ENCODE peak calls at places on chromosomes 12 and 14, in ten cellular contexts. B is IMR-90, E is heart left ventricle, W is right lobe of liver, G is NB4, L is A549, J is adrenal gland, I is stomach, R is HepG2, N is HCT116. U is an unnamed sample.

GRCh38 chr12:93223440-93224426 is 154.0 kb upstream of the NUDT4 start:
- DNase-seq in B (no peak), E (no peak), W (no peak), G (peak), L (no peak), J (peak), I (no peak), R (no peak), N (no peak), U (no peak)

GRCh38 chr14:105026033-105026785 is 5.3 kb upstream of the CDCA4 start:
- DNase-seq in B (peak), E (no peak), W (no peak), G (peak), L (no peak), J (no peak), I (no peak), R (no peak), N (no peak), U (no peak)

GRCh38 chr12:82359115-82359478 is 768 bp downstream of the METTL25 start:
- DNase-seq in B (no peak), E (no peak), W (peak), G (peak), L (no peak), J (peak), I (no peak), R (no peak), N (no peak), U (no peak)

GRCh38 chr12:25051171-25051570 is 102.3 kb upstream of the BCAT1 start:
- DNase-seq in B (no peak), E (no peak), W (no peak), G (no peak), L (no peak), J (no peak), I (no peak), R (no peak), N (no peak), U (no peak)

GRCh38 chr12:2324375-2324774 is 271.6 kb downstream of the CACNA1C start:
- DNase-seq in B (no peak), E (no peak), W (no peak), G (no peak), L (no peak), J (peak), I (peak), R (no peak), N (no peak), U (no peak)

GRCh38 chr12:29610473-29611174 is 113.1 kb upstream of the OVCH1 start:
- DNase-seq in B (no peak), E (no peak), W (no peak), G (no peak), L (no peak), J (no peak), I (no peak), R (no peak), N (no peak), U (no peak)

GRCh38 chr12:52195065-52195730 is 3.4 kb upstream of the KRT80 start:
- DNase-seq in B (peak), E (no peak), W (no peak), G (peak), L (no peak), J (no peak), I (no peak), R (no peak), N (no peak), U (no peak)

GRCh38 chr14:84961637-84962036 is 568.3 kb upstream of the FLRT2 start:
- DNase-seq in B (no peak), E (peak), W (no peak), G (no peak), L (no peak), J (no peak), I (no peak), R (no peak), N (no peak), U (no peak)

GRCh38 chr12:43676183-43676813 is 82.3 kb downstream of the PUS7L start:
- DNase-seq in B (peak), E (no peak), W (no peak), G (peak), L (peak), J (peak), I (no peak), R (peak), N (peak), U (no peak)

GRCh38 chr12:108773798-108774788 is 42.8 kb upstream of the CORO1C start:
- DNase-seq in B (peak), E (peak), W (peak), G (peak), L (peak), J (peak), I (peak), R (peak), N (no peak), U (no peak)

GRCh38 chr12:27595231-27595642 is 71.2 kb downstream of the PPFIBP1 start:
- DNase-seq in B (peak), E (no peak), W (no peak), G (no peak), L (no peak), J (peak), I (no peak), R (peak), N (no peak), U (no peak)

GRCh38 chr14:81243499-81243898 is 22.7 kb upstream of the GTF2A1 start:
- DNase-seq in B (no peak), E (no peak), W (no peak), G (no peak), L (no peak), J (no peak), I (no peak), R (no peak), N (no peak), U (no peak)

GRCh38 chr12:116319851-116320621 is 42.5 kb upstream of the MED13L start:
- DNase-seq in B (peak), E (peak), W (no peak), G (peak), L (no peak), J (peak), I (no peak), R (no peak), N (no peak), U (no peak)

GRCh38 chr14:94043111-94043755 is 17.1 kb downstream of the OTUB2 start:
- DNase-seq in B (peak), E (no peak), W (no peak), G (no peak), L (no peak), J (no peak), I (no peak), R (no peak), N (no peak), U (no peak)

GRCh38 chr12:48165089-48166031 is 8.0 kb upstream of the ASB8 start:
- DNase-seq in B (peak), E (no peak), W (no peak), G (peak), L (peak), J (peak), I (no peak), R (peak), N (peak), U (no peak)

GRCh38 chr12:94849411-94849976 is 154.0 kb downstream of the NDUFA12 start:
- DNase-seq in B (no peak), E (no peak), W (no peak), G (no peak), L (no peak), J (no peak), I (no peak), R (no peak), N (no peak), U (no peak)

GRCh38 chr12:18926188-18926587 is 188.3 kb downstream of the CAPZA3 start:
- DNase-seq in B (no peak), E (no peak), W (no peak), G (no peak), L (no peak), J (no peak), I (no peak), R (no peak), N (no peak), U (no peak)

GRCh38 chr14:100789460-100790417 is 36.2 kb upstream of the MEG3 start:
- DNase-seq in B (no peak), E (peak), W (no peak), G (no peak), L (no peak), J (no peak), I (no peak), R (no peak), N (no peak), U (no peak)

GRCh38 chr12:120342156-120342555 is 14.6 kb upstream of the PLA2G1B start:
- DNase-seq in B (no peak), E (no peak), W (peak), G (no peak), L (no peak), J (no peak), I (no peak), R (no peak), N (no peak), U (no peak)

DNA sequence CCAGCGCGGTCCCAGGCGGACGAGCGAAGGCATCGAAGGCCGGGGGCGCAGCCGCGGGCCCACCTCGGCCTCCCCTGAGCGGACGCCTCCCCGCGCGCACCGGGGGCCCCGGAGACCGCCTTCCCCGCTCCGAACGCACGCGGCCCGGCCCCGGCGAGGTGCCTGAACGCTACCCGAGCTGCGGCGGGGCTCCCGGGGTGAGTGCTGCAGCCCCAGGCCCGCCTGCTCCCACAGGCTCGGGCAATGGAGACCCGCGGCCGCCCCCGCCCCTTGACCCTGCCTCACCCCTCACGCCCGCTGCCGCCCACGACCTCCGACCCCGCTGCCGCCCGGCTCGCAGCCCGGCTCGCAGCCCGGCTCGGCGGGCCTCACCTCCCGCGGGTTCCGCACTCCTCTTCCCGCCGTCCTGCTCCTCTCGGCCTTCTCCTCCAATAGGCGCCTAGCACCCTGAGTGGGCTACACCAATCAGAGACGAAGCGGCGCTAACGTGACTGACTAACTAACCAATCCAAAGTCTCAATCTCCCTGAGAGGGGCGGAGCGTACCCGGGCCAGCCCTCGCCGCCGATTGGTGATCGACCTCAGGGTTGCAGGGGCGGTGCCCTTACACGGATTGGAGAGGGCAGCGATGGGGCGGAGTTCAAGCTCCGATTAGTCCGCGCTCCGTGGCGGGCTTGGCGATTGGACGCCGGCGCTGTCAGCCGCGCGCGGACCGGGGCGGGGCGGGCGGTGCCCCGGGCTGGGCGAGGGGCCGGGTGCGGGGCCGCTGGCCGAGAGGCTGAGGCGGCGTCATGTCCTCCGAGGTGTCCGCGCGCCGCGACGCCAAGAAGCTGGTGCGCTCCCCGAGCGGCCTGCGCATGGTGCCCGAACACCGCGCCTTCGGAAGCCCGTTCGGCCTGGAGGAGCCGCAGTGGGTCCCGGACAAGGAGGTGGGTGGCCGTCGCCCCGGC is at the start of the genes XRCC3 and ZFYVE21:
- DNase-seq in B (peak), E (peak), W (peak), G (peak), L (peak), J (peak), I (peak), R (peak), N (peak), U (peak)
- TF ChIP-seq POLR2A in B (peak), E (peak), W (peak), G (peak), L (peak), J (peak), I (no peak), R (peak), N (no peak), U (no peak)

GRCh38 chr14:68408680-68409079 is 384.2 kb downstream of the ZFP36L1 start:
- DNase-seq in B (peak), E (no peak), W (no peak), G (peak), L (no peak), J (no peak), I (no peak), R (no peak), N (no peak), U (no peak)
- TF ChIP-seq POLR2A in B (no peak), E (no peak), W (no peak), G (no peak), L (no peak), J (no peak), I (no peak), R (no peak), N (no peak), U (no peak)

GRCh38 chr14:95534299-95535225 is at the start of gene GLRX5:
- DNase-seq in B (peak), E (peak), W (peak), G (peak), L (peak), J (peak), I (peak), R (peak), N (peak), U (peak)
- TF ChIP-seq POLR2A in B (peak), E (peak), W (peak), G (peak), L (peak), J (peak), I (no peak), R (peak), N (peak), U (no peak)

DNA sequence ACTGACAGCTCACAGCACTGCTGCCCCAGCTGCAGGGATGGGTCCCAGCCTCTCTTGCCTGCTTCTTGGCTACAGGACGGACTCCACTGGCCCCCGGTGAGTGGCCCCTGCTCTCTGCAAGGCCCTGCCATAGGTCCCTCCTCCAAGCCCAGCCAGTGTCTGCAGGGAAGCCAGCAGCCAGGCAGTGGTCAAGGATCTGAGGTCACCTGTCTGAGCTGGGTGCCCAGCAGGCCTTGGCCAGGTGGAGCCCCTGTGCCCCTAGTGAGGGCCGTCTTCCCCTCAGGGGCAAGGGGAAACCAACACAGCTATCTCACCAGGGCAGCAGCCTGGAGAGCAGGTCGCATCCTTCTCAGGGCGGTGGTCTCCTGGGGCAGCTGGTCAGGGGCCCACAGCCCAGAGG is 13.2 kb downstream of the XRCC3 start:
- DNase-seq in B (no peak), E (no peak), W (no peak), G (no peak), L (no peak), J (no peak), I (no peak), R (no peak), N (no peak), U (no peak)
- TF ChIP-seq POLR2A in B (no peak), E (no peak), W (no peak), G (no peak), L (no peak), J (no peak), I (no peak), R (no peak), N (no peak), U (no peak)

GRCh38 chr12:101749657-101750056 is 10.4 kb upstream of the SYCP3 start:
- DNase-seq in B (no peak), E (no peak), W (no peak), G (no peak), L (no peak), J (no peak), I (no peak), R (no peak), N (no peak), U (no peak)

GRCh38 chr12:101748907-101749306 is 9.6 kb upstream of the SYCP3 start:
- DNase-seq in B (no peak), E (no peak), W (no peak), G (no peak), L (no peak), J (no peak), I (no peak), R (no peak), N (no peak), U (no peak)

GRCh38 chr12:101746661-101747060 is 7.4 kb upstream of the SYCP3 start:
- DNase-seq in B (peak), E (no peak), W (no peak), G (no peak), L (no peak), J (no peak), I (no peak), R (no peak), N (no peak), U (no peak)

GRCh38 chr12:101747695-101748094 is 8.4 kb upstream of the SYCP3 start:
- DNase-seq in B (no peak), E (no peak), W (no peak), G (no peak), L (no peak), J (no peak), I (no peak), R (no peak), N (no peak), U (no peak)

DNA sequence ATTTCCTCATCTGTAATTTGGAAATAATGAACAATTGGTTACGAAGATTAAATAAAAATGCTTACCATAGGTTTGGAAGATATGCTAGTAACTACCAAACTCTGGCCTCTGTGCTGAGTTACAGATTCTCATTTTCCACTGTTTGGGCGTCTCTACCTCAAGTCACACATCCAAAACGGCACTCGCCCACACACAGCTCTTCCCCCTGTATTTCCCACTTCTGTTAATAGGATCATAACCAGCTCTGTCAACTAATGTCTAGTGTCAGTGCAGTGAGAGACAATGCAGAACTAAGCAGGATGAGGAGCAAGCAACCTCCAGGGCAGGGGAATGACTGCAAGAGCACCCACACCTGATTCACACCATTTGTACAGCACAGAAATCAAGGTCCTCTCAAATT is 10.9 kb upstream of the SYCP3 start:
- DNase-seq in B (no peak), E (no peak), W (no peak), G (no peak), L (no peak), J (no peak), I (no peak), R (no peak), N (no peak), U (no peak)
- TF ChIP-seq POLR2A in B (no peak), E (no peak), W (no peak), G (no peak), L (no peak), J (no peak), I (no peak), R (no peak), N (no peak), U (no peak)

GRCh38 chr14:68502196-68502595 is 290.7 kb downstream of the ZFP36L1 start:
- DNase-seq in B (no peak), E (no peak), W (no peak), G (no peak), L (no peak), J (no peak), I (no peak), R (no peak), N (no peak), U (no peak)

GRCh38 chr14:68499451-68499850 is 293.4 kb downstream of the ZFP36L1 start:
- DNase-seq in B (no peak), E (no peak), W (no peak), G (no peak), L (no peak), J (no peak), I (no peak), R (no peak), N (no peak), U (no peak)

GRCh38 chr14:68501171-68501570 is 291.7 kb downstream of the ZFP36L1 start:
- DNase-seq in B (no peak), E (no peak), W (no peak), G (no peak), L (no peak), J (no peak), I (no peak), R (no peak), N (no peak), U (no peak)

GRCh38 chr14:68503186-68503825 is 289.6 kb downstream of the ZFP36L1 start:
- DNase-seq in B (no peak), E (no peak), W (no peak), G (no peak), L (no peak), J (no peak), I (no peak), R (no peak), N (no peak), U (no peak)

DNA sequence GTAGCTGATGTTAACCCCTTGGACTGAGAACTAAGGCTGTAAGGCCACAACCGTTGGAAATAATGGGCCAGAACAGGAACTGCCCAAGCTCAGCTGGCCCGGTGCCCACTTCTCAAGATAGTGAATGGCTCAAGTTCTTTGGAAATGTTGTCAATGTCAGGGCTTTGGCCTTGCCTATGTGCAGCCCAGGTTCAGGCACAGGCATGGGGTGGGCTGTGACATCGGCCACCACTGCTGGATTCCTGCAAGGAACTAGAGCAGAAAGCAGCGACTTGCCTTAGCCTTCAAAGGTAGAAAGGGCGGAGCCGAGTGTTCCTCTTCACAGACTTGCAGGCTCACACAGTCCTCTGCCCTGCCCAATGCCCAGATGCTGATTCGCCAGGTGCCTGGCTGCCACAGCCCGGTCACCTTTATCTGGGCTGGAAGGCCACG is 291.2 kb downstream of the ZFP36L1 start:
- DNase-seq in B (no peak), E (peak), W (peak), G (no peak), L (no peak), J (peak), I (peak), R (no peak), N (no peak), U (no peak)
- TF ChIP-seq POLR2A in B (no peak), E (no peak), W (no peak), G (no peak), L (no peak), J (no peak), I (no peak), R (no peak), N (no peak), U (no peak)

DNA sequence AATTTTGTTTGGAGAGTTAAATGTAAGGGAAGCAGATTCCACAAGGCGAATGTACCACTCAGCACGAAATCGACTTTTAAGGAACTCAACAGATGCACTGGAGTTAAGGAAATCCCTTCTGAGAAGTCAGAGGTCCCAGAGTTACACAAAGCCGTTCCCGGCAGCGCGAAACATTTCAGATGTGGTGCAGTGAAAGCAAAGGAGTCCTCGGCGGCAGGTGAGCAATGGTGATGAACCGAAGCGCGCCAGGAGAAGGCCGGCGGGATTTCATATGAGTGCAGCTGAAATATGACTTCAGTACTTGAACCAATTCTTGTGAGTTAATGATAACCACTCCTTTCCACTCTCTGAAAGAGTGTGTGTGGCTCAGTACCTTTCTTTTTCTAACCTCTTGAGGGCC is 183.2 kb downstream of the GRIP1 start:
- DNase-seq in B (no peak), E (no peak), W (no peak), G (no peak), L (no peak), J (no peak), I (no peak), R (no peak), N (no peak), U (no peak)
- TF ChIP-seq POLR2A in B (no peak), E (no peak), W (no peak), G (no peak), L (no peak), J (no peak), I (no peak), R (no peak), N (no peak), U (no peak)

U was measured in esophagus squamous epithelium.